ENCODE peak calls at places on chromosomes 12 and 14, in four cellular contexts. U is lung, G is upper lobe of left lung, N is nephron progenitor cell. Z is an unnamed sample.
A peak's percentile ranks its signal among the peaks of the same experiment; 100 is the strongest.

GRCh38 chr12:45458238-45458637 is 242.3 kb downstream of the ANO6 start:
- DNase-seq in N (no peak), U (no peak), G (no peak), Z (no peak)

GRCh38 chr14:76863724-76864407 is 37.7 kb downstream of the LRRC74A start:
- DNase-seq in N (no peak), G (no peak), U (peak; percentile 61), Z (no peak)

GRCh38 chr12:50220357-50221061 is 53.3 kb upstream of the CERS5 start:
- DNase-seq in U (no peak), N (no peak), G (no peak), Z (no peak)

GRCh38 chr14:23562822-23563472 is 4.6 kb downstream of the AP1G2 start:
- DNase-seq in U (no peak), G (no peak), N (peak; percentile 83), Z (peak; percentile 39)

GRCh38 chr12:67661311-67662011 is 12.9 kb downstream of the DYRK2 start:
- DNase-seq in G (no peak), N (no peak), U (no peak), Z (no peak)

GRCh38 chr12:113416091-113416754 is 6.0 kb upstream of the SDSL start:
- DNase-seq in N (no peak), U (no peak), G (no peak), Z (no peak)

GRCh38 chr14:30907659-30908057 is 33.3 kb downstream of the COCH start:
- DNase-seq in G (no peak), U (no peak), N (no peak), Z (no peak)

GRCh38 chr14:103696466-103697071 is 18.7 kb downstream of the XRCC3 start:
- DNase-seq in G (peak; percentile 89), U (no peak), N (peak; percentile 29), Z (no peak)

GRCh38 chr12:93229494-93230310 is 148.0 kb upstream of the NUDT4 start:
- DNase-seq in G (no peak), N (no peak), U (no peak), Z (no peak)

GRCh38 chr12:92621833-92622232 is 81.0 kb upstream of the PLEKHG7 start:
- DNase-seq in G (no peak), N (no peak), U (no peak), Z (no peak)

GRCh38 chr12:76311796-76312195 is 36.4 kb downstream of the BBS10 start:
- DNase-seq in U (no peak), N (no peak), G (no peak), Z (no peak)

GRCh38 chr14:104395941-104396681 is 183.5 kb upstream of the C14orf180 start:
- DNase-seq in G (peak; percentile 69), U (peak; percentile 15), N (no peak), Z (no peak)

GRCh38 chr14:25103261-25103660 is 53.3 kb upstream of the STXBP6 start:
- DNase-seq in G (no peak), N (no peak), U (no peak), Z (no peak)

GRCh38 chr12:12070674-12071661 is at the start of gene BCL2L14:
- DNase-seq in N (no peak), U (no peak), G (no peak), Z (no peak)
- TF ChIP-seq CTCF in N (no peak), U (no peak), G (no peak), Z (no peak)

DNA sequence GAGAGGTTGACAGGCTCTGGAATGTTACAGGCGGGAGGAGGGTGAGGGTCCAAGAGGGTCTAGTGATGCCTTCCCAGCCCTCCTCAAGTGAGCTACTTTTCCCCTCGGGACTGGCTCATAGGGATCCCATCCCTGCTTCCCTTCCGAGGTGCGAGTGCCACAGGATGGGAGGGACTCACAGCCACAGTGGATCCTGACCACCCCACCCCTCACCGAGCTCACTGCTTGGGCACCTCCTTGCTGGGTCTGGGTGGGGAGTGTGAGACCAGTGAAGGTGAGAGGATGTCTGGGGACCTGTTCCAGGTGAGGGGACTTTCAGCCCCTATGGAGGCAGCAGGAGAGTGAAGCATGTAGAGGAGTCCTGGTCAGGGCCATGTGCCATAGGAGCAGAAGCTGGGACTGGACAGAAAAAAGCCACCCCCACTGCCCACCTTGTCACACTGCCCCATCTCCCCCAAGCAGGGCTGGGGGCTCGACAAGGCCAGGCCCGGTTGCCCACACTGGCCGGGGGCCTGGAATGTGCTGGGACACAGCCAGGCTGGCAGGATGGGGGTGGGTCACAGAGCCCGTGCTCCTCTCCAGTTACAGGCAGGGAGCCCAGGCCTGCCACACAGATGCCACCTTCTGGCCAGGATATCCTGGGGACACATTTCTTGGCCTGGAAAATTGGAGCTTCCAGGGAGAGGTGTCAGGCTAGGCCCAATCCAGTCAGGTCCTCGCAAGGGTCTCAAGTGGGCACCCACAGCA is 1.7 kb upstream of the TNS2 start:
- DNase-seq in G (peak; percentile 88), N (no peak), U (peak; percentile 75), Z (no peak)
- TF ChIP-seq CTCF in G (peak; percentile 24), N (no peak), U (no peak), Z (no peak)

DNA sequence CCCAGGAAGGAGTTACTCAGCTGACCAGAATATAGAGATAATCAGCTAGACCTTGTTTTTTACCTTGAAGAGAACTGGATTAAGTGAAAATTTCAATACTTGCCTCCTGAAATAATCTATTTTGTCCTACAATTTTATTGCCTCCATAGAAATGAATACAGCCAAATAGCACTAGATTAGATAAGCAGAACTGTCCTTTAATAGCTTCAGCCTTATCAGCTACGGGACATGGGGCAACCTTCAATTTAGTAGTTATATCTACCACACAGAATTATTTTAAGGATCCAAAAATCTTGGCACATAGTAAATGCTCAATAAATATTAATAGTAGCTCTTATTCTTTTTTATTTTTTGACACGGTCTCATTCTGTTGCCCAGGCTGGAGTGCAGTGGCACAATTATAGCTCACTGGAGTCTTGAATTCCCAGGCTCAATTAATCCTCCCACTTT is 67.2 kb upstream of the PLEKHG3 start:
- DNase-seq in G (no peak), N (no peak), U (no peak), Z (no peak)
- TF ChIP-seq CTCF in G (no peak), N (peak; percentile 20), U (no peak), Z (peak; percentile 1)

GRCh38 chr12:11347810-11348209 is 37.6 kb upstream of the PRB4 start:
- DNase-seq in N (no peak), U (no peak), G (no peak), Z (no peak)
- TF ChIP-seq CTCF in N (peak; percentile 34), U (no peak), G (no peak), Z (no peak)

GRCh38 chr14:69430306-69430939 is 31.9 kb downstream of the SLC39A9 start:
- DNase-seq in G (no peak), N (no peak), U (no peak), Z (no peak)
- TF ChIP-seq CTCF in G (no peak), N (no peak), U (no peak), Z (no peak)

GRCh38 chr14:55351111-55351510 is 60.5 kb downstream of the ATG14 start:
- DNase-seq in U (no peak), N (no peak), G (no peak), Z (no peak)

GRCh38 chr14:55352201-55352600 is 59.4 kb downstream of the ATG14 start:
- DNase-seq in N (no peak), G (no peak), U (no peak), Z (no peak)

GRCh38 chr14:55349565-55349964 is 62.1 kb downstream of the ATG14 start:
- DNase-seq in N (peak; percentile 37), U (no peak), G (no peak), Z (no peak)

GRCh38 chr14:55348766-55349453 is 62.7 kb downstream of the ATG14 start:
- DNase-seq in U (no peak), N (no peak), G (no peak), Z (no peak)

DNA sequence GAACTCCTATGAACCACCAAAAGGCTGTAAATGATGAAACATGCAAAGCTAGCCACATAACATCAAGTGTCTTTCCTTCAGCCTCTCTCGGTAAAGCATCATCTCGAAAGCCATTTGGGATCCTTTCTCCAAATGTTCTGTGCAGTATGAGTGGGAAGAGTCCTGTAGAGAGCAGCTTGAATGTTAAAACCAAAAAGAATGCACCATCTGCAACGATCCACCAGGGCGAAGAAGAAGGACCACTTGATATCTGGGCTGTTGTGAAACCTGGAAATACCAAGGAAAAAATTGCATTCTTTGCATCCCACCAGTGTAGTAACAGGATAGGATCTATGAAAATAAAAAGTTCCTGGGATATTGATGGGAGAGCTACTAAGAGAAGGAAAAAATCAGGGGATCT is 61.2 kb downstream of the ATG14 start:
- DNase-seq in U (no peak), N (no peak), G (no peak), Z (no peak)
- TF ChIP-seq CTCF in U (no peak), N (no peak), G (peak; percentile 8), Z (no peak)

DNA sequence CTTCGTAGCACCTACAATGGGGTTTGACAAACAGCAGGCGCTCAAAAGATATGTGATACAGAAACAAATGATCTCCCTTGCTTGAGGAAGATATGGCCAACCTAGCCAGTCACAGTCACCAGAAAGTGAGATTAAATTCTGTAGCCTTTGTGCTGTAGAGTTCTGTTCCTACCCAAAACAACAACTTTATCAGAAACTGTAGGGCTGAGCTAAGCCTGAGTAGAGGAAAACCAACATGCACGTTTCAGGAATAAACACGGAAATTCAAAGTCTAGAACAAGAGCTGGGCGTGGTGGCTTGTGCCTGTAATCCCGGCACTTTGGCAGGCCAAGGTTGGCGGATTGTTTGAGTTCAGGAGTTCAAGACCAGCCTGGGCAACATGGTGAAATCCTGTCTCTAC is 23.0 kb downstream of the AICDA start:
- DNase-seq in G (no peak), U (no peak), N (no peak), Z (no peak)
- TF ChIP-seq CTCF in G (no peak), U (no peak), N (no peak), Z (no peak)

GRCh38 chr12:118070650-118071049 is 9.7 kb upstream of the WSB2 start:
- DNase-seq in G (no peak), U (no peak), N (no peak), Z (no peak)

GRCh38 chr12:118063567-118064391 is 2.8 kb upstream of the WSB2 start:
- DNase-seq in G (no peak), N (no peak), U (no peak), Z (no peak)

GRCh38 chr12:118065380-118065779 is 4.4 kb upstream of the WSB2 start:
- DNase-seq in G (no peak), N (no peak), U (no peak), Z (no peak)

GRCh38 chr12:118064608-118065007 is 3.6 kb upstream of the WSB2 start:
- DNase-seq in N (no peak), G (no peak), U (no peak), Z (no peak)

DNA sequence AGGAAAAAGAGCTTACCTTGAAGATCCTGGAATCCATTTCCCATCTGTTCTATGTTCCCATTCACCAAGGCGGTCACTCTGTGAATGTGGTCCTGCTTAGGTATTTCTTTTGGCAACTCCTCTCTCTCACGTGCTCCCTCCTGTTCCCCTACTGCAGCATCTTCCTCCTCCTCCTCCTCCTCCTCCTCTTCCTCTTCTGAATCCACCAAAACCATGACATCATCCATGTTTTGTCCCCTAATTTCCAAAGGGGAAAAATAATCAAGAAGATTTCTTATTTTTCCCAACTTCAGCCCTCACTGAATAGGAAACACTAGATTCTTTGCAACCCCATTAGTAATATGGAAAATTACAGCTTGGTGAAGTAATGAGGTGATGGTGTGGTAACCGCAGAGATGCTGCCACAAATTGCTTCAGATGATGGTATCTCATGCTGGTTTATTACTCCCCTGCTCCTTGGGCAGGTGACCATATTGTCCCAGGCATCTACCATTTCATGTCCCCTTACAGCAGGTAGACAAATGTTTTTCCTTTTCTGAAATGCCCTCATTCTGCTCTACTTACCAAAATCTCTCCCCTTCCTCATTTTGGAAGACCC is 7.5 kb upstream of the WSB2 start:
- DNase-seq in U (no peak), G (no peak), N (no peak), Z (no peak)
- TF ChIP-seq CTCF in U (no peak), G (no peak), N (no peak), Z (no peak)

Z was measured in natural killer cell.